ENCODE peak calls at places on chromosomes 1 and 21, in eight cellular contexts. U, P, K, E, X, C, Q and L are unnamed samples.

GRCh38 chr1:183163311-183163710 is 22.8 kb upstream of the LAMC2 start:
- DNase-seq in U (no peak), P (no peak), K (no peak), E (no peak), X (no peak), C (peak; percentile 84), Q (no peak), L (no peak)

GRCh38 chr1:8371372-8371991 is 53.6 kb downstream of the SLC45A1 start:
- DNase-seq in U (no peak), P (no peak), K (no peak), E (no peak), X (no peak), C (no peak), Q (no peak), L (peak; percentile 11)

GRCh38 chr1:6438047-6438525 is 13.5 kb downstream of the ESPN start:
- DNase-seq in U (peak; percentile 66), P (peak; percentile 54), K (peak; percentile 71), E (no peak), X (peak; percentile 57), C (peak; percentile 73), Q (peak; percentile 79), L (peak; percentile 79)

GRCh38 chr21:37564341-37564923 is 197.9 kb downstream of the DYRK1A start:
- DNase-seq in U (peak; percentile 98), P (peak; percentile 81), K (peak; percentile 73), E (peak; percentile 77), X (peak; percentile 74), C (peak; percentile 96), Q (peak; percentile 80), L (peak; percentile 91)

GRCh38 chr21:37849703-37850102 is 66.6 kb downstream of the KCNJ6 start:
- DNase-seq in U (peak; percentile 2), P (no peak), K (no peak), E (no peak), X (no peak), C (no peak), Q (no peak), L (no peak)

GRCh38 chr1:71307451-71307850 is 226.6 kb upstream of the ZRANB2 start:
- DNase-seq in U (peak; percentile 59), P (no peak), K (peak; percentile 22), E (no peak), X (no peak), C (no peak), Q (no peak), L (no peak)

GRCh38 chr1:58735591-58735990 is 35.7 kb upstream of the MYSM1 start:
- DNase-seq in U (no peak), P (no peak), K (no peak), E (no peak), X (no peak), C (no peak), Q (no peak), L (no peak)

GRCh38 chr1:63693956-63694607 is 79.7 kb upstream of the ROR1 start:
- DNase-seq in U (peak; percentile 18), P (no peak), K (no peak), E (no peak), X (no peak), C (peak; percentile 37), Q (no peak), L (no peak)

GRCh38 chr1:233299450-233299849 is 3.9 kb upstream of the PCNX2 start:
- DNase-seq in U (no peak), P (no peak), K (no peak), E (no peak), X (no peak), C (no peak), Q (no peak), L (no peak)

GRCh38 chr1:233290609-233291008 is 4.9 kb downstream of the PCNX2 start:
- DNase-seq in U (no peak), P (no peak), K (no peak), E (no peak), X (no peak), C (no peak), Q (no peak), L (no peak)

GRCh38 chr1:233293556-233294446 is 1.7 kb downstream of the PCNX2 start:
- DNase-seq in U (no peak), P (no peak), K (no peak), E (no peak), X (no peak), C (no peak), Q (no peak), L (no peak)

GRCh38 chr1:233295775-233296322 is 324 bp upstream of the PCNX2 start:
- DNase-seq in U (no peak), P (no peak), K (no peak), E (no peak), X (no peak), C (no peak), Q (no peak), L (no peak)

DNA sequence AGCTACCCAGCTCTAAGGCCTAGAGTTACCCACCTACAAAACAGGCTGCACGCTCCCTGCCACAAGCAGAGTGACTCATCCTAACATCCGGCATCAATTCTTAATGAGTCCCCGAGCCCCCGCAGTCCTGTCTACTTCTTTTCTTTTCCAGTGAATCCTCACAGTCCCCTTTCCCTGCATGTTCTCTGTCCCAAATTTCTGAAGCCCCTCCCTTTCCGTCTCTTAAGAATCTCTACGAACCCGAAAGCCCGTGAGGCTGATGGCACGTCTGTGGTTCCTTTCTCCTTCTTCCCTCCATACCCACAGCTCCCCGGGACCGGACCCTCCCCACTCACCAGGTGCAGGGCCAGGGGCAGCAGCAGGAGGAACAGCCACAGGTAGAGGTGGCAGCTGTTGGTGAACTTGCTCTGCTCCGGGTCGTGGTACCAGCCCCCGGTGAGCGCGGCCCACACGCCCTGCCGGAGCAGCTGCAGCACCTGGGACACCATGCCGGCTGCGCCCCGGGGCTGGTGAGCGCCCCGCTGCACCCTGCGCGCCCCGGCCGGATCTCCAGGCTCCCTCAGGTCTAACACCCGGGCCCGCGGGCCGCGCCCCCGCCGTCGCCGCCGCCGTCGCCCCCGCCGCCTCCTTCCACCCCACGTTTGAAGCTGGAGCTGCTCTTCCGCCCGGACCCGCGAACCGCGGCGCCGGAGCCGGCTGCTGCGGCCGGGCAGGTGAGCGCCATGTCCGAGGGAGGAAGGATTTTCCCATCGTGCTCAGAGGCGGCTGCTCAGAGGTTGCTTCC is at the start of gene PCNX2:
- DNase-seq in U (peak; percentile 82), P (no peak), K (peak; percentile 65), E (no peak), X (peak; percentile 47), C (peak; percentile 62), Q (no peak), L (peak; percentile 63)
- TF ChIP-seq POLR2A in U (no peak), P (no peak), K (no peak), E (no peak), X (no peak), C (peak; percentile 72), Q (no peak), L (peak; percentile 21)

DNA sequence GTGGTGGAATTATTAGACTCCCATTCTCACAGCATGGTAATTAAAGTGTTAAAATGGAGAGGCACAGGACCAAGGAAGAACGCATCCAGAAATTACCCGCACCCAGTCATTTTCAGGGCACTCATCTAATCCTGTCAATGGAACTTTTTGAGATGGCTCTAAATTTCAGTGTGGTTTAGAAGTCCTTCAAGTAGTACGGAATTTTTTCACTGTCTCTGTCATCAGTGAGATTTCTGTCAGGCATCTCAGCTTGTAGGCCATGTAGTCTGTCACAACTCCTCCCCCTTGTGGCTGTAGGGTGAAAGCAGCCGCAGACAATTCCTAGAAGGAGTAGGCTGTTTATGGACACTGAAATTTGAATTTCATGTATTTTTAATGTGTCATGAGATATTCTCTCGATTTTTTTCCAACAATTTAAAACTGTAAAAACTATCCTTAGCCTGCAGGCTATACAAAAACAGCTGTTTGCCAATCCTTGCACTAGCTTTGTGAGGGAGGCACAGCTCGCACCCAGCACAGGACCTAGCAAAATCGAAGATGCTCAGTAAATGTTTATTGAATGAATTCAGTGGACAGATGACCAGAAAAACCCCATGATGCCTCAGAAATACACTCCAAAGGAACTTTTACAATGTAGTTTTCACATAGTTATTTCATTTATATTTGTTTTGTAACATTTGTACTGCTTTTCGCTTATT is 6.6 kb upstream of the NUP133 start:
- DNase-seq in U (peak; percentile 75), P (peak; percentile 68), K (peak; percentile 59), E (peak; percentile 59), X (peak; percentile 60), C (peak; percentile 75), Q (peak; percentile 57), L (peak; percentile 72)
- TF ChIP-seq POLR2A in U (no peak), P (no peak), K (no peak), E (no peak), X (no peak), C (no peak), Q (no peak), L (no peak)

DNA sequence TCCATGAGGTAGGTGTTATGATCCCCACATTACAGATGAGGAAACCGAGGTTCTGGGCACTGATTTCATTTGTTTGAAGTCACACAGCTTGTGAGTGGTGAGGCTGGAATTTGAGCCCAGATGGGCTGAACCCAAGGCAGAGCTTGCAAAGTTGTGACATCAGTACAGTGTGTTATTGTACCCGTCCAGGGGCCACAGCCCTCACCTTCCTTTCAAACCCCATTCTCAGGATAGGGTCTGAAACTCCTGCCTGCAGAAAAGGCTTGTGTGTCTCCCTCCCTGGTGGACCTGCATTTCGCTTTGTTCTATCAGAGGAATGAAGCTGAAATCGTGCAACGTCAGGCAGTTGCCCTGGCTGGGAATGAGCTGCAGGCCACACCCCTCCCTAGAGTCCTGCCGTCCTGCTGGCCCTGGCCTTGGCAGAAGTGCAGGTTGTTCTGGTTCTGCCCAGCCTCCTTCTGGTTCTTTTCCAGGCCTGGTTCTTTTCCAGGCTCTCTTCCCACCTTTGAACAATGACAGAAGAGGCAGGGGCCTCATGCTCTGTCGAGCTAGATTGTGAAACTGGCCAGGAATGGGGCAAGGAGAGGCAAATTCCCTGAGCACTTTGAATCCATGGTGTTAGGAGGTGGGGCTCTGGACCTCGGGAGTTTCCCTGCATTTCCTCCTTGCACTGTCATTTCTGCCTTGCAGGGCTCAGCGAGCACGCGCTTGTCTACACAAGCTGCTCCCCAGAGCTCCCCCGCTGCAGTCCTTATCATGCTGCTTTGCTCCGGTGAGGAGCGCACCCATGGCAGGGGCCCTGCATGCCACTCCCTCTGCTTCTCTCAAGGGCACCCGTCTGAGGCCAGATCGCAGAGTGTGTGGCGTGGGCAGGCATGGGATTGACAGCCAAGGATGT is 8.2 kb upstream of the MYOM3 start:
- DNase-seq in U (no peak), P (peak; percentile 43), K (peak; percentile 65), E (peak; percentile 55), X (no peak), C (no peak), Q (no peak), L (peak; percentile 96)
- TF ChIP-seq POLR2A in U (no peak), P (no peak), K (no peak), E (no peak), X (no peak), C (no peak), Q (no peak), L (peak; percentile 74)

GRCh38 chr1:41241748-41242644 is at the start of gene SCMH1:
- DNase-seq in U (peak; percentile 77), P (peak; percentile 35), K (peak; percentile 56), E (peak; percentile 50), X (peak; percentile 53), C (peak; percentile 30), Q (peak; percentile 96), L (peak; percentile 50)

GRCh38 chr1:41239988-41240610 is 2.0 kb downstream of the SCMH1 start:
- DNase-seq in U (peak; percentile 66), P (no peak), K (no peak), E (no peak), X (no peak), C (peak; percentile 73), Q (no peak), L (peak; percentile 19)

GRCh38 chr1:41238311-41239094 is 3.6 kb downstream of the SCMH1 start:
- DNase-seq in U (no peak), P (no peak), K (no peak), E (no peak), X (no peak), C (peak; percentile 59), Q (peak; percentile 65), L (no peak)

GRCh38 chr1:41242645-41243171 is 602 bp upstream of the SCMH1 start:
- DNase-seq in U (no peak), P (no peak), K (no peak), E (peak; percentile 14), X (no peak), C (no peak), Q (no peak), L (no peak)

DNA sequence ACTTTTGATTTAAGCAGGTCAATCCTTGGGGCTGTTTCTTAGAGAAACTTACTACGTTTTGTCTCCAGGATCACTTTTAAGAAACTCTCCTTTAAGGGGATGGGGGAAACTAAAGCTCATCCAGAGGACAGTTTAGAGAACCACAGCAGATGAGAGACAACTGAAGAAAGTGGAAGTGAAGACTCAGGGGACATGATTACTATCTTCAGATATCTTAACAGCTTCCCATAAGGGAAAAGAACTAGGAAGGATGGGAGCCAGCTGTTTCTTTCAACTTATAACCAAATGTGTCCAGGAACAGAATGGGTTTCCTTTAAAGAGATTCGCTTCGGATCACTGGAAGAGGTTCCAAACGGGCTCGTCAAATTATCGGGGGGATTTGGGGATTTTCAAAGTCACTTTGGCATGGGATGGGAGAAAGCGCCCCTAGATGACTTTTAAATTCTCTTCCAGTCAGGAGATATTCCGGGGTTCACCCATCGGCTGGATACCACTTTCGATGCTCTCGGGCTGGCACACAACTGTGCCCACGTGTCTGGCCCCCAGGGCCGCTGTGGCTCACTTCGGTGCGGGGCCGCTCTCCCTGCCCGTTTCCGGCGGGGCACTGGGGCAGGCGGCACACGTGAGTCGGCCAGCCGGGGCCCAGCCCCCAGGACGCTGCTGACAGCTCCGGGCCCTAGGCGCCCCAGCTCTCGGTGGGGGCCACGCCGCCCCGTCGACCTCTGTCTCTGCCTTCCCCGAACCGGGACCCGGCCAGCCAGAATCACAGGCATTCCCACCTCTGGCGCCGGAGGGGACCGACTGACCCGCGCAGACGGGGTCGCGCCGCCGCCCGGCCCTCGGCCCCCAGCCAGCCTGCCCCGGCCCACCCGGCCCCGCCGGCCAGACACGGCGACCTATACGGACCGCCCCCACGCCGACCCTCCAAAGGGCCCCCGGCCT is 1.0 kb downstream of the SCMH1 start:
- DNase-seq in U (peak; percentile 83), P (peak; percentile 54), K (peak; percentile 76), E (peak; percentile 47), X (peak; percentile 57), C (peak; percentile 48), Q (no peak), L (peak; percentile 80)
- TF ChIP-seq POLR2A in U (no peak), P (no peak), K (no peak), E (peak; percentile 39), X (no peak), C (no peak), Q (no peak), L (peak; percentile 65)